ENCODE peak calls at places on chromosomes 16 and 17, in four cellular contexts. F is mesendoderm, B is H9, T is IMR-90. E is an unnamed sample.

GRCh38 chr17:78316115-78316866 is 43.6 kb downstream of the SOCS3 start:
- DNase-seq in F (peak), T (no peak), B (peak), E (peak)

GRCh38 chr16:21628196-21628726 is 24.1 kb downstream of the IGSF6 start:
- DNase-seq in T (no peak), F (no peak), B (no peak), E (no peak)

GRCh38 chr17:77191266-77191665 is 50.5 kb downstream of the SEC14L1 start:
- DNase-seq in T (no peak), F (no peak), B (no peak), E (no peak)

GRCh38 chr16:66894948-66895696 is 14.8 kb downstream of the PDP2 start:
- DNase-seq in F (peak), B (peak), T (peak), E (no peak)

GRCh38 chr16:50208460-50208931 is 55.4 kb downstream of the TENT4B start:
- DNase-seq in T (peak), F (no peak), B (no peak), E (no peak)

GRCh38 chr17:354651-355556 is 2.3 kb upstream of the RPH3AL start:
- DNase-seq in T (no peak), F (no peak), B (peak), E (no peak)

GRCh38 chr17:50560185-50560824 is at the start of gene CACNA1G:
- DNase-seq in B (peak), F (peak), T (peak), E (peak)

GRCh38 chr17:81285179-81285878 is 9.8 kb downstream of the SLC38A10 start:
- DNase-seq in F (no peak), T (peak), B (no peak), E (no peak)

GRCh38 chr17:36117505-36118382 is 14.1 kb downstream of the CCL4 start:
- DNase-seq in T (no peak), B (no peak), F (no peak), E (no peak)

GRCh38 chr16:69318911-69319289 is 7.8 kb downstream of the VPS4A start:
- DNase-seq in F (no peak), B (no peak), T (no peak), E (no peak)

GRCh38 chr17:56018202-56018601 is 135.1 kb upstream of the ANKFN1 start:
- DNase-seq in T (no peak), F (peak), B (no peak), E (no peak)

GRCh38 chr17:28646039-28646754 is 1.2 kb upstream of the BLTP2 start:
- DNase-seq in F (no peak), B (no peak), T (no peak), E (no peak)

GRCh38 chr16:49890876-49891275 is 35.0 kb upstream of the ZNF423 start:
- DNase-seq in B (peak), F (peak), T (no peak), E (peak)

GRCh38 chr16:67150058-67150832 is 553 bp downstream of the B3GNT9 start:
- DNase-seq in B (peak), F (peak), T (peak), E (peak)

GRCh38 chr17:21674242-21674731 is 18.0 kb upstream of the KCNJ18 start:
- DNase-seq in B (peak), F (no peak), T (no peak), E (no peak)

GRCh38 chr17:59963738-59964454 is 644 bp downstream of the RNFT1 start:
- DNase-seq in F (peak), B (no peak), T (peak), E (peak)

GRCh38 chr17:63124536-63124935 is 158.5 kb downstream of the TANC2 start:
- DNase-seq in F (peak), T (no peak), B (no peak), E (no peak)

GRCh38 chr16:81668243-81669097 is 110.6 kb upstream of the PLCG2 start:
- DNase-seq in F (no peak), B (no peak), T (no peak), E (no peak)

GRCh38 chr16:69566437-69567030 is 768 bp downstream of the NFAT5 start:
- DNase-seq in T (peak), B (peak), F (no peak), E (peak)

GRCh38 chr16:23491490-23492391 is 18.6 kb downstream of the GGA2 start:
- DNase-seq in F (no peak), T (peak), B (no peak), E (no peak)

GRCh38 chr16:47136101-47136820 is 7.5 kb downstream of the NETO2 start:
- DNase-seq in T (peak), B (no peak), F (peak), E (no peak)

GRCh38 chr16:59920054-59920453 is 1185.9 kb upstream of the GOT2 start:
- DNase-seq in B (no peak), T (no peak), F (no peak), E (no peak)

GRCh38 chr17:66661411-66661843 is 173.5 kb upstream of the CACNG5 start:
- DNase-seq in F (no peak), T (peak), B (no peak), E (no peak)

GRCh38 chr17:32288600-32288999 is 23.0 kb downstream of the RHBDL3 start:
- DNase-seq in T (no peak), F (no peak), B (no peak), E (no peak)

GRCh38 chr17:45256114-45256966 is 5.6 kb downstream of the SPATA32 start:
- DNase-seq in T (no peak), B (peak), F (peak), E (no peak)

GRCh38 chr17:72702136-72702735 is 390.3 kb downstream of the SLC39A11 start:
- DNase-seq in F (no peak), B (no peak), T (peak), E (no peak)

GRCh38 chr17:7632492-7632894 is 2.6 kb downstream of the SHBG start:
- DNase-seq in B (peak), T (peak), F (peak), E (peak)

GRCh38 chr16:9381399-9381798 is 290.0 kb downstream of the HAPSTR1 start:
- DNase-seq in B (no peak), T (no peak), F (no peak), E (no peak)

GRCh38 chr16:49858200-49859129 is 2.6 kb upstream of the ZNF423 start:
- DNase-seq in B (peak), F (peak), T (no peak), E (peak)

GRCh38 chr16:68936729-68937631 is 93.6 kb downstream of the TANGO6 start:
- DNase-seq in T (peak), B (no peak), F (no peak), E (no peak)

GRCh38 chr17:38746004-38746892 is 1.9 kb downstream of the PCGF2 start:
- DNase-seq in F (peak), B (no peak), T (no peak), E (no peak)
- H3K56ac ChIP-seq in F (peak), B (no peak), T (no peak), E (no peak)

DNA sequence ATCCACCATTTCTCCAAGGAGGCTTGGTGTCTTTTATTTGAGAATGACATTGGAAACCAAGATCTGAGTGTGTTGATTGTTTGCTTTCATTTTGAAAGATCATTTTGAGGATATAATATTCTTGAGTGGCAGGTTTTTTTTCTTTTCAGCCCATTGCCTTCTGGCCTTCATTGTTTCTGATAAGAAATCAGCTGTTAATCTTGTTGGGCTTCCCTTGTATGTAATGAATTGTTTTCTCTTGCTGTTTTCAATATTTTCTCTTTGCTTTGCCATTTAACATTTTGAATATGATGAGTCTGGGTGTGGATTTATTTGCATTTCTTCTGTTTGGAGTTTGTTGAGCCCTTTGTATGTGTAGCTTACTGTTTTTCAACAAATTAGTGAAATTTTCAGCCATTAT is 22.0 kb downstream of the PRSS54 start:
- DNase-seq in B (no peak), T (no peak), F (no peak), E (no peak)
- H3K56ac ChIP-seq in B (no peak), T (no peak), F (no peak), E (no peak)

DNA sequence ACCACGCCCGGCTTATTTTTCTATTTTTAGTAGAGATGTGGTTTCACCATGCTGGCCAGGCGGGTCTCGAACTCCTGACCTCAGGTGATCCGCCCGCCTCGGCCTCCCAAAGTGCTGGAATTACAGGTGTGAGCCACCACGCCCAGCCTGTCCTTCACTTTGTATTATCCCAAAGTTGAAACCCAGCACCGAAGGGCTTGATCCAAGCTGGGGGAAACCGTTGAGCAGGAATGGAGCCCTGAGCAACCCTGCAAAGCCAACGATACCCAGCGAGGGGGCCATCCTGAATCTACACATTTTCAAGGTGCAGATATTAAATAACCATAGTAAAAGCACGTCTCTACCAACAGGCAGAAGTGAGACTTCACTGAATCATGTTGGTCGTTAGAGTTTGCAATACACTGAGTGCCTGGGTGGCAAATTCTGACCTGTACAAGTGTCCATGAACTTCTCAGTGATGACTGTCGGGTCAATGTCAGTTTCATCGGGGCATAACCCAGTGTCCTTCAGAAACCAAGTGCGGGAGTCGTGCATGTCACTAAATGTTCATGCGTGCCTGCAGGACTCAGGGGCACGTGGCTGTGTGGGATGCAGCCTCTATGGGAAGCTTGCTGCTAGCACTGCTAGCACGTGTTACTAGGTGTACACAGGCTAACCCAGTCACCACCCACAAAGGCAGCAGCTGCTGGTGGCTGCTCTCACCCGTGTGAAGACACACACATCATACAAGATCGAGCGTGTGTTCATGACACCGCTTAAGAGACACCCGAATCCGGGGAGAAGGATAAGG is 10.5 kb upstream of the RBFOX3 start:
- DNase-seq in F (no peak), T (no peak), B (peak), E (no peak)
- H3K56ac ChIP-seq in F (no peak), T (no peak), B (no peak), E (no peak)

DNA sequence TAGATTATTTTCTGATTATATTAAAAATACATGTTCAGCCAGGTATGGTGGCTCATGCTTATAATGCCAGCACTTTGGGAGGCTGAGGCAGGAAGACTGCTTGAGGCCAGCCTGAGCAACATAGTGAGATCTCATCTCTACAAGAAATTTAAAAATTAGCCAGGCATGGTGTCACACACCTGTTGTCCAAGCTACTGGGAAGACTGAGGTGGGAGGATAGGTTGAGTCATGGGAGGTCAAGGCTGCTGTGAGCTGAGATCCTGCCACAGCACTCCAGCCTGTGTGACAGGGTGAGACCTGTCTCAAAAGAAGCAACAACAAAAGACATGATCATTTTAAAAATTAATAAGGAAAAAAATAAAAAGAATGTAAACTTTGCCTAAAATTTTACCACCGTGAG is 40.7 kb downstream of the PRAC1 start:
- DNase-seq in F (no peak), B (no peak), T (no peak), E (no peak)
- H3K56ac ChIP-seq in F (no peak), B (no peak), T (no peak), E (no peak)

GRCh38 chr16:2950773-2951172 is 13.3 kb upstream of the KREMEN2 start:
- DNase-seq in F (no peak), B (no peak), T (no peak), E (no peak)
- H3K56ac ChIP-seq in F (no peak), B (no peak), T (no peak), E (no peak)

DNA sequence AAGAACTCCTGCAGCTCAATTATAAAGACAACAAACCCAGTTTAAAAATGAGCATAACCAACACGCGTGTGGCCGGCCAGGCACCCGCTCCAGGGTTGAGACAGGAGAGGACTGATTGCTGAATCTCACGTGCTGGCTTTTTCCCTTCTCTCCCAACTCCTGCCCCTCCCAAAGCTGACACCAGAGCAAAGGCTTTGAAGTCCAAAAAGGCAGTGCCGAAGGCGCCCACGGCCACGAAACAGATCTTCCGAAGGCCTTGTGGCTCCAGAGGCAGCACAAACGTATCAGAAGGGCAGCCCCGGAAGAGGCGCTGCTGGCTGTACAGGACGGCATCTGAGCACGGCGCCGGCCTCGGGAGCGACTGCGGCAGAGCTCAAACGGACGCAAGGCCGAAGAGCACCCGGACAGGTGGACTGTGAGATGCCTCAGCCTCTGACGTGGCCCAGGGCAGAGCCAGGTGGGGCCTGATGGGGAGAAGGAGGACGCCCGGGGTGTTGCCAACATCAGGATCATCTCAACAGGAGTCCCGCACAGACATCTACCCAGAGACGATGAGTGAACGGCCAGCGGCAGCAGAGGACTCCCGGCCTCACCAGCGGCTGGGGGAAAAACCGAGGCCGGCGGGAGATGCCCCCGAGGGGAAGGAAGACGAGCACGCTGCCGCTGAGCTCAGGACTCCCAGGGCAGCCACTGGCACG is 10.5 kb downstream of the CLCN7 start:
- DNase-seq in F (no peak), B (no peak), T (no peak), E (no peak)
- H3K56ac ChIP-seq in F (no peak), B (no peak), T (no peak), E (no peak)